ENCODE peak calls at places on chromosomes 1 and 21, in six cellular contexts. F, E, Z, N, J and K are unnamed samples.

GRCh38 chr1:23187637-23188036 is 19.0 kb upstream of the LUZP1 start:
- DNase-seq in F (no peak), E (no peak), Z (no peak), N (no peak), J (no peak), K (no peak)

GRCh38 chr1:24946861-24947658 is 17.0 kb upstream of the RUNX3 start:
- DNase-seq in F (peak; percentile 22), E (no peak), Z (no peak), N (no peak), J (no peak), K (no peak)

GRCh38 chr1:220239213-220239612 is 33.0 kb downstream of the RAB3GAP2 start:
- DNase-seq in F (no peak), E (no peak), Z (no peak), N (no peak), J (no peak), K (no peak)

GRCh38 chr1:184973308-184974085 is 811 bp downstream of the NIBAN1 start:
- DNase-seq in F (peak; percentile 75), E (peak; percentile 20), Z (peak; percentile 33), N (peak; percentile 57), J (peak; percentile 52), K (no peak)

GRCh38 chr21:38175321-38175720 is 81.5 kb upstream of the KCNJ15 start:
- DNase-seq in F (no peak), E (no peak), Z (no peak), N (no peak), J (no peak), K (no peak)

GRCh38 chr1:193270996-193271395 is 84.6 kb upstream of the B3GALT2 start:
- DNase-seq in F (peak; percentile 96), E (no peak), Z (no peak), N (no peak), J (no peak), K (no peak)

GRCh38 chr1:195591917-195592672 is 1016.1 kb downstream of the KCNT2 start:
- DNase-seq in F (peak; percentile 41), E (no peak), Z (no peak), N (no peak), J (no peak), K (no peak)

GRCh38 chr1:220789532-220790147 is 2.9 kb downstream of the MTARC1 start:
- DNase-seq in F (peak; percentile 37), E (no peak), Z (no peak), N (no peak), J (no peak), K (no peak)

GRCh38 chr1:24641646-24642151 is 1.4 kb upstream of the SRRM1 start:
- DNase-seq in F (peak; percentile 24), E (peak; percentile 21), Z (peak; percentile 32), N (peak; percentile 58), J (peak; percentile 18), K (no peak)

GRCh38 chr1:3483801-3484444 is 29.5 kb downstream of the ARHGEF16 start:
- DNase-seq in F (no peak), E (peak; percentile 42), Z (peak; percentile 29), N (peak; percentile 49), J (no peak), K (no peak)

GRCh38 chr21:41768371-41769042 is 1.7 kb upstream of the RIPK4 start:
- DNase-seq in F (peak; percentile 65), E (no peak), Z (peak; percentile 26), N (peak; percentile 35), J (no peak), K (no peak)

GRCh38 chr1:36856126-36856525 is 178.2 kb downstream of the GRIK3 start:
- DNase-seq in F (no peak), E (no peak), Z (no peak), N (no peak), J (no peak), K (no peak)

GRCh38 chr1:106620521-106620954 is 435.9 kb upstream of the PRMT6 start:
- DNase-seq in F (peak; percentile 35), E (no peak), Z (no peak), N (no peak), J (no peak), K (no peak)

GRCh38 chr1:202642619-202643291 is 67.5 kb downstream of the SYT2 start:
- DNase-seq in F (no peak), E (no peak), Z (no peak), N (peak; percentile 28), J (no peak), K (no peak)

GRCh38 chr1:22916469-22916817 is 56.2 kb downstream of the LACTBL1 start:
- DNase-seq in F (peak; percentile 16), E (no peak), Z (no peak), N (no peak), J (no peak), K (no peak)

GRCh38 chr1:167708940-167709389 is 12.8 kb upstream of the MPZL1 start:
- DNase-seq in F (no peak), E (no peak), Z (no peak), N (no peak), J (no peak), K (no peak)

GRCh38 chr21:32007461-32007860 is 134.6 kb downstream of the HUNK start:
- DNase-seq in F (no peak), E (no peak), Z (no peak), N (no peak), J (no peak), K (no peak)

GRCh38 chr1:11690669-11691301 is 725 bp upstream of the DRAXIN start:
- DNase-seq in F (no peak), E (no peak), Z (no peak), N (no peak), J (no peak), K (no peak)

GRCh38 chr1:182408435-182409070 is 8.1 kb upstream of the TEDDM1 start:
- DNase-seq in F (no peak), E (no peak), Z (no peak), N (no peak), J (no peak), K (no peak)

GRCh38 chr1:209899948-209900347 is 38.1 kb upstream of the SYT14 start:
- DNase-seq in F (no peak), E (no peak), Z (no peak), N (no peak), J (no peak), K (no peak)

GRCh38 chr1:22896184-22896583 is 76.5 kb downstream of the LACTBL1 start:
- DNase-seq in F (no peak), E (no peak), Z (no peak), N (no peak), J (no peak), K (no peak)

GRCh38 chr1:234361102-234361603 is 12.1 kb upstream of the COA6 start:
- DNase-seq in F (no peak), E (no peak), Z (no peak), N (no peak), J (no peak), K (no peak)

GRCh38 chr1:9867408-9868243 is 42.4 kb downstream of the CTNNBIP1 start:
- DNase-seq in F (peak; percentile 50), E (peak; percentile 81), Z (peak; percentile 89), N (peak; percentile 91), J (peak; percentile 70), K (no peak)

GRCh38 chr1:40879487-40880175 is 17.5 kb upstream of the CITED4 start:
- DNase-seq in F (no peak), E (no peak), Z (no peak), N (no peak), J (no peak), K (no peak)

GRCh38 chr1:247060771-247061170 is 17.8 kb downstream of the ZNF670 start:
- DNase-seq in F (no peak), E (no peak), Z (no peak), N (no peak), J (no peak), K (no peak)

GRCh38 chr1:64323882-64324281 is 120.5 kb downstream of the UBE2U start:
- DNase-seq in F (no peak), E (no peak), Z (no peak), N (no peak), J (no peak), K (no peak)

GRCh38 chr1:22143065-22143514 is at the start of gene WNT4:
- DNase-seq in F (peak; percentile 31), E (peak; percentile 45), Z (no peak), N (peak; percentile 49), J (no peak), K (no peak)

GRCh38 chr1:193019442-193020026 is 39.6 kb downstream of the UCHL5 start:
- DNase-seq in F (peak; percentile 72), E (peak; percentile 34), Z (no peak), N (no peak), J (peak; percentile 8), K (no peak)

GRCh38 chr1:86200901-86201300 is 44.3 kb upstream of the COL24A1 start:
- DNase-seq in F (no peak), E (no peak), Z (no peak), N (no peak), J (no peak), K (no peak)

GRCh38 chr1:194014004-194014403 is 827.6 kb upstream of the B3GALT2 start:
- DNase-seq in F (peak; percentile 53), E (no peak), Z (no peak), N (no peak), J (no peak), K (no peak)

GRCh38 chr21:45999581-46000181 is 18.1 kb downstream of the COL6A1 start:
- DNase-seq in F (no peak), E (no peak), Z (no peak), N (peak; percentile 8), J (peak; percentile 3), K (no peak)

GRCh38 chr21:38228115-38228514 is 28.7 kb upstream of the KCNJ15 start:
- DNase-seq in F (no peak), E (peak; percentile 63), Z (no peak), N (no peak), J (no peak), K (no peak)

GRCh38 chr1:63199666-63200065 is 122.7 kb upstream of the FOXD3 start:
- DNase-seq in F (no peak), E (no peak), Z (no peak), N (no peak), J (no peak), K (no peak)

GRCh38 chr1:243420369-243420768 is 164.5 kb downstream of the SDCCAG8 start:
- DNase-seq in F (no peak), E (no peak), Z (no peak), N (no peak), J (no peak), K (no peak)